ENCODE peak calls at places on chromosomes 16 and 17, in four cellular contexts. L is K562, I is GM12878, Z is HepG2. G is an unnamed sample.

GRCh38 chr16:75555213-75555706 is 792 bp downstream of the TMEM231 start:
- DNase-seq in L (peak; percentile 89), I (no peak), Z (peak; percentile 89), G (peak; percentile 87)

GRCh38 chr16:280552-280951 is at the start of gene ARHGDIG:
- DNase-seq in L (peak; percentile 77), I (no peak), Z (no peak), G (peak; percentile 54)

GRCh38 chr17:4175921-4176802 is 33.2 kb downstream of the CYB5D2 start:
- DNase-seq in L (no peak), I (no peak), Z (no peak), G (no peak)

GRCh38 chr17:71703701-71704100 is 417.1 kb upstream of the SOX9 start:
- DNase-seq in L (no peak), I (no peak), Z (no peak), G (no peak)

GRCh38 chr16:4110680-4111079 is 5.6 kb downstream of the ADCY9 start:
- DNase-seq in L (no peak), I (no peak), Z (peak; percentile 59), G (no peak)

GRCh38 chr16:19860146-19861030 is 24.3 kb downstream of the GPRC5B start:
- DNase-seq in L (no peak), I (no peak), Z (no peak), G (no peak)

GRCh38 chr17:8922451-8922850 is 43.1 kb downstream of the PIK3R5 start:
- DNase-seq in L (no peak), I (no peak), Z (no peak), G (no peak)

GRCh38 chr16:49890876-49891275 is 35.0 kb upstream of the ZNF423 start:
- DNase-seq in L (peak; percentile 39), I (no peak), Z (no peak), G (peak; percentile 30)

GRCh38 chr17:79993390-79994221 is 42.1 kb downstream of the TBC1D16 start:
- DNase-seq in L (no peak), I (no peak), Z (peak; percentile 99), G (peak; percentile 66)

GRCh38 chr17:61443475-61443882 is 8.7 kb upstream of the TBX4 start:
- DNase-seq in L (peak; percentile 68), I (no peak), Z (no peak), G (peak; percentile 6)

GRCh38 chr16:28182183-28182582 is 29.6 kb downstream of the XPO6 start:
- DNase-seq in L (no peak), I (no peak), Z (no peak), G (no peak)

GRCh38 chr16:70659953-70660671 is 13.8 kb downstream of the IL34 start:
- DNase-seq in L (no peak), I (no peak), Z (no peak), G (no peak)

GRCh38 chr16:58299757-58300349 is 5.0 kb upstream of the PRSS54 start:
- DNase-seq in L (peak; percentile 48), I (no peak), Z (peak; percentile 26), G (peak; percentile 40)

GRCh38 chr17:76088041-76088867 is 9.3 kb downstream of the ZACN start:
- DNase-seq in L (no peak), I (no peak), Z (no peak), G (no peak)

GRCh38 chr17:6304894-6305612 is 129.9 kb downstream of the AIPL1 start:
- DNase-seq in L (no peak), I (no peak), Z (no peak), G (no peak)

GRCh38 chr17:12485361-12485911 is 180.3 kb upstream of the MYOCD start:
- DNase-seq in L (no peak), I (no peak), Z (no peak), G (no peak)

DNA sequence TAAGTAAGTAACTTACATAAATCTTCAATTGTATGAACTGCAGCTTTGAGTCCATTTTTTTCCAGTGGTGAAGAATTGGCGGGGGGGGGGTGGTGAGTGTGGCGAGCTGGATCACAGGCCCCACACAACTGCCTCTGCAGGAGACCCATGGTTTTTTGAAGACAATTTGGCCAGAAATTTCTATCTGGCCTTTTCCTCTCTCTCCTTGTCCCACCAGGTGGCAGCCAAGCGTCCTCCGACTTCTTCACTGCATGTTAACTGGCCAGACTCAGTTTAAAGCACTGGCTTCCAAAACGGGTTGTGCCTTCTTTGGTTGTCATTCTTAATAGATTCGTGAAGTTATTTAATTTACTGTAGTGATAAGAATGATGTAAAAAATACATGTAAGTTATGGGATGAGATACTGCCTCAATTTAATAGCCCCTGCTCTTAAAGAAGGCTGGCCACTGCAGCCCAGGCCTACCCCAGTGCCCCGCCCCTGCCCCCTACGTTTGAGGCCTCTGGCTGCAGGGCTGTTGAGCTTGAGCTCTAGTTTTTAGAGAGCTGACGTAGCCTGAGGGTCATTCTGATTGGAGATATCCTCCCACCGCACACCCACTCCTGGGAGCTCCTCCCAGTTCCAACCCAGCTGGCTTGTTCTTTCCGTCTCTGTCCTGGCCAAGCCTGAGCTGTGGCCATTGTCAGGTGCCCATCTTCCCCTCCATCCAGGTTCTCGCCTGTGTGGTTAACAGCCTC is 36.4 kb downstream of the AKAP1 start:
- DNase-seq in L (peak; percentile 55), I (no peak), Z (no peak), G (peak; percentile 71)
- TF ChIP-seq TARDBP in L (no peak), I (no peak), Z (no peak), G (no peak)

GRCh38 chr17:7878234-7878633 is 10.4 kb upstream of the CHD3 start:
- DNase-seq in L (no peak), I (no peak), Z (no peak), G (no peak)
- TF ChIP-seq TARDBP in L (no peak), I (no peak), Z (no peak), G (no peak)

GRCh38 chr17:77634710-77635109 is 323.8 kb upstream of the TNRC6C start:
- DNase-seq in L (no peak), I (peak; percentile 8), Z (no peak), G (no peak)
- TF ChIP-seq TARDBP in L (no peak), I (no peak), Z (no peak), G (no peak)

GRCh38 chr17:67007266-67007665 is 37.1 kb upstream of the CACNG1 start:
- DNase-seq in L (no peak), I (no peak), Z (no peak), G (no peak)

GRCh38 chr17:67015001-67015400 is 29.4 kb upstream of the CACNG1 start:
- DNase-seq in L (no peak), I (no peak), Z (no peak), G (no peak)

GRCh38 chr17:67013891-67014290 is 30.5 kb upstream of the CACNG1 start:
- DNase-seq in L (no peak), I (no peak), Z (no peak), G (no peak)

GRCh38 chr17:67008101-67008500 is 36.3 kb upstream of the CACNG1 start:
- DNase-seq in L (no peak), I (no peak), Z (no peak), G (no peak)

GRCh38 chr17:67011527-67012175 is 32.7 kb upstream of the CACNG1 start:
- DNase-seq in L (no peak), I (no peak), Z (no peak), G (no peak)
- TF ChIP-seq TARDBP in L (no peak), I (no peak), Z (no peak), G (no peak)

GRCh38 chr17:77778636-77779524 is 179.6 kb upstream of the TNRC6C start:
- DNase-seq in L (no peak), I (no peak), Z (no peak), G (no peak)
- TF ChIP-seq TARDBP in L (no peak), I (no peak), Z (no peak), G (no peak)